ENCODE peak calls at places on chromosomes 11 and 22, in six cellular contexts. One of them, this sample, is unnamed.

GRCh38 chr22:31086703-31087330 is 5.7 kb downstream of the SMTN start:
- DNase-seq in nephron progenitor cell: no peak
- DNase-seq in BJ: no peak
- DNase-seq in AG10803: no peak
- DNase-seq in GM12865: no peak
- DNase-seq in GM12864: no peak
- DNase-seq in this sample: no peak

GRCh38 chr22:37957232-37957631 is 3.7 kb downstream of the POLR2F start:
- DNase-seq in nephron progenitor cell: no peak
- DNase-seq in BJ: no peak
- DNase-seq in AG10803: no peak
- DNase-seq in GM12865: no peak
- DNase-seq in GM12864: no peak
- DNase-seq in this sample: no peak

GRCh38 chr11:111327908-111328624 is 29.7 kb downstream of the POU2AF3 start:
- DNase-seq in nephron progenitor cell: no peak
- DNase-seq in BJ: no peak
- DNase-seq in AG10803: no peak
- DNase-seq in GM12865: no peak
- DNase-seq in GM12864: no peak
- DNase-seq in this sample: no peak

GRCh38 chr11:104526006-104526405 is 362.1 kb upstream of the PDGFD start:
- DNase-seq in nephron progenitor cell: no peak
- DNase-seq in BJ: no peak
- DNase-seq in AG10803: no peak
- DNase-seq in GM12865: no peak
- DNase-seq in GM12864: no peak
- DNase-seq in this sample: no peak

GRCh38 chr11:47979378-47980092 is 824 bp upstream of the PTPRJ start:
- DNase-seq in nephron progenitor cell: peak; percentile 35
- DNase-seq in BJ: no peak
- DNase-seq in AG10803: no peak
- DNase-seq in GM12865: no peak
- DNase-seq in GM12864: no peak
- DNase-seq in this sample: no peak

GRCh38 chr11:57815476-57815875 is 53.9 kb downstream of the CTNND1 start:
- DNase-seq in nephron progenitor cell: no peak
- DNase-seq in BJ: no peak
- DNase-seq in AG10803: no peak
- DNase-seq in GM12865: peak; percentile 70
- DNase-seq in GM12864: peak; percentile 25
- DNase-seq in this sample: no peak

GRCh38 chr22:43185860-43186261 is 1.1 kb downstream of the TTLL12 start:
- DNase-seq in nephron progenitor cell: peak; percentile 30
- DNase-seq in BJ: no peak
- DNase-seq in AG10803: peak; percentile 12
- DNase-seq in GM12865: peak; percentile 18
- DNase-seq in GM12864: no peak
- DNase-seq in this sample: no peak

GRCh38 chr11:69010964-69011623 is 2.0 kb downstream of the MRGPRF start:
- DNase-seq in nephron progenitor cell: peak; percentile 80
- DNase-seq in BJ: no peak
- DNase-seq in AG10803: peak; percentile 79
- DNase-seq in GM12865: no peak
- DNase-seq in GM12864: no peak
- DNase-seq in this sample: peak; percentile 46

GRCh38 chr11:116879789-116880402 is 42.5 kb upstream of the APOA1 start:
- DNase-seq in nephron progenitor cell: peak; percentile 10
- DNase-seq in BJ: no peak
- DNase-seq in AG10803: peak; percentile 82
- DNase-seq in GM12865: peak; percentile 74
- DNase-seq in GM12864: peak; percentile 37
- DNase-seq in this sample: no peak

GRCh38 chr11:10298342-10298741 is 4.3 kb upstream of the SBF2 start:
- DNase-seq in nephron progenitor cell: no peak
- DNase-seq in BJ: no peak
- DNase-seq in AG10803: peak; percentile 85
- DNase-seq in GM12865: peak; percentile 92
- DNase-seq in GM12864: no peak
- DNase-seq in this sample: no peak

GRCh38 chr11:2738551-2739431 is 39.0 kb upstream of the KCNQ1OT1 start:
- DNase-seq in nephron progenitor cell: no peak
- DNase-seq in BJ: no peak
- DNase-seq in AG10803: no peak
- DNase-seq in GM12865: no peak
- DNase-seq in GM12864: no peak
- DNase-seq in this sample: no peak

GRCh38 chr11:128467610-128468041 is 119.7 kb downstream of the ETS1 start:
- DNase-seq in nephron progenitor cell: no peak
- DNase-seq in BJ: peak; percentile 99
- DNase-seq in AG10803: peak; percentile 98
- DNase-seq in GM12865: no peak
- DNase-seq in GM12864: no peak
- DNase-seq in this sample: peak; percentile 92

GRCh38 chr11:99803501-99803900 is 782.8 kb downstream of the CNTN5 start:
- DNase-seq in nephron progenitor cell: no peak
- DNase-seq in BJ: no peak
- DNase-seq in AG10803: no peak
- DNase-seq in GM12865: no peak
- DNase-seq in GM12864: no peak
- DNase-seq in this sample: no peak

GRCh38 chr22:17091851-17092250 is 7.1 kb downstream of the IL17RA start:
- DNase-seq in nephron progenitor cell: no peak
- DNase-seq in BJ: no peak
- DNase-seq in AG10803: no peak
- DNase-seq in GM12865: no peak
- DNase-seq in GM12864: no peak
- DNase-seq in this sample: no peak

GRCh38 chr11:75775056-75775455 is 6.5 kb downstream of the DGAT2 start:
- DNase-seq in nephron progenitor cell: no peak
- DNase-seq in BJ: no peak
- DNase-seq in AG10803: no peak
- DNase-seq in GM12865: no peak
- DNase-seq in GM12864: no peak
- DNase-seq in this sample: no peak

GRCh38 chr11:7571640-7572000 is 57.8 kb downstream of the PPFIBP2 start:
- DNase-seq in nephron progenitor cell: peak; percentile 78
- DNase-seq in BJ: no peak
- DNase-seq in AG10803: peak; percentile 66
- DNase-seq in GM12865: peak; percentile 54
- DNase-seq in GM12864: no peak
- DNase-seq in this sample: no peak

GRCh38 chr11:18750944-18751343 is 25.0 kb upstream of the IGSF22 start:
- DNase-seq in nephron progenitor cell: no peak
- DNase-seq in BJ: no peak
- DNase-seq in AG10803: no peak
- DNase-seq in GM12865: no peak
- DNase-seq in GM12864: no peak
- DNase-seq in this sample: no peak

GRCh38 chr11:112881461-112881860 is 79.8 kb upstream of the NCAM1 start:
- DNase-seq in nephron progenitor cell: peak; percentile 80
- DNase-seq in BJ: no peak
- DNase-seq in AG10803: peak; percentile 62
- DNase-seq in GM12865: no peak
- DNase-seq in GM12864: no peak
- DNase-seq in this sample: no peak

GRCh38 chr11:2815762-2816496 is 69.6 kb downstream of the CDKN1C start:
- DNase-seq in nephron progenitor cell: no peak
- DNase-seq in BJ: no peak
- DNase-seq in AG10803: no peak
- DNase-seq in GM12865: no peak
- DNase-seq in GM12864: no peak
- DNase-seq in this sample: no peak

GRCh38 chr11:118287006-118287405 is 17.5 kb upstream of the CD3E start:
- DNase-seq in nephron progenitor cell: no peak
- DNase-seq in BJ: peak; percentile 14
- DNase-seq in AG10803: peak; percentile 16
- DNase-seq in GM12865: no peak
- DNase-seq in GM12864: no peak
- DNase-seq in this sample: peak; percentile 8

GRCh38 chr11:102268985-102269470 is 48.3 kb upstream of the BIRC3 start:
- DNase-seq in nephron progenitor cell: no peak
- DNase-seq in BJ: no peak
- DNase-seq in AG10803: no peak
- DNase-seq in GM12865: no peak
- DNase-seq in GM12864: no peak
- DNase-seq in this sample: no peak

GRCh38 chr11:75815345-75815983 is 454 bp downstream of the UVRAG start:
- DNase-seq in nephron progenitor cell: peak; percentile 52
- DNase-seq in BJ: no peak
- DNase-seq in AG10803: peak; percentile 28
- DNase-seq in GM12865: peak; percentile 67
- DNase-seq in GM12864: no peak
- DNase-seq in this sample: no peak

GRCh38 chr11:46229250-46229649 is 48.2 kb upstream of the CREB3L1 start:
- DNase-seq in nephron progenitor cell: no peak
- DNase-seq in BJ: no peak
- DNase-seq in AG10803: no peak
- DNase-seq in GM12865: no peak
- DNase-seq in GM12864: no peak
- DNase-seq in this sample: no peak

GRCh38 chr22:21981874-21982273 is 713 bp downstream of the TOP3B start:
- DNase-seq in nephron progenitor cell: no peak
- DNase-seq in BJ: no peak
- DNase-seq in AG10803: no peak
- DNase-seq in GM12865: no peak
- DNase-seq in GM12864: no peak
- DNase-seq in this sample: no peak

GRCh38 chr22:21985214-21985613 is 2.6 kb upstream of the TOP3B start:
- DNase-seq in nephron progenitor cell: no peak
- DNase-seq in BJ: no peak
- DNase-seq in AG10803: no peak
- DNase-seq in GM12865: no peak
- DNase-seq in GM12864: no peak
- DNase-seq in this sample: no peak

GRCh38 chr22:21980547-21980946 is 2.0 kb downstream of the TOP3B start:
- DNase-seq in nephron progenitor cell: no peak
- DNase-seq in BJ: no peak
- DNase-seq in AG10803: no peak
- DNase-seq in GM12865: no peak
- DNase-seq in GM12864: no peak
- DNase-seq in this sample: no peak

GRCh38 chr22:21982338-21982965 is at the start of gene TOP3B:
- DNase-seq in nephron progenitor cell: peak; percentile 83
- DNase-seq in BJ: no peak
- DNase-seq in AG10803: peak; percentile 74
- DNase-seq in GM12865: peak; percentile 88
- DNase-seq in GM12864: peak; percentile 51
- DNase-seq in this sample: peak; percentile 17

DNA sequence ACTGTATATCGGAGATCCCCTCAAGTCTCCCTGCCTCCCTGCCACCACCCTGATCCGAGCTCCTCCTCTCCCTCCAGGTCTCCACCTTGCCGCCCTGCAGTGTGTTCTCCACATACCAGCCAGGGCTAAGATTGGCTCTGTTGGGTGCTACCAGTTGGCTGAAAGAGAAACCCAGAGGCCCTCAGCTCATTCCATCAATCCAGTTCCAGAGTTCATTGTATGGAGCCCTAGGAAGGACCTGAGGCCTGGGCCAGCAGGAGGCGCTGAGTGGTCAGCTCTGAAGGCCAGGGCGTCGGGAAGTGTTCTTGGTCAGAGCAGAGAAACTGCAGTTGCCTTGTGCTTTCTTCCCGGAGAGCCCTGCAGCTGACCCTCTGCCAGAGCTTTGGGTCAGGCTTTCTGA is 2.2 kb upstream of the TOP3B start:
- DNase-seq in nephron progenitor cell: peak; percentile 53
- DNase-seq in BJ: no peak
- DNase-seq in AG10803: no peak
- DNase-seq in GM12865: peak; percentile 45
- DNase-seq in GM12864: no peak
- DNase-seq in this sample: no peak
- TF ChIP-seq CTCF in nephron progenitor cell: peak; percentile 40
- TF ChIP-seq CTCF in BJ: peak; percentile 33
- TF ChIP-seq CTCF in AG10803: peak; percentile 18
- TF ChIP-seq CTCF in GM12865: peak; percentile 32
- TF ChIP-seq CTCF in GM12864: peak; percentile 39
- TF ChIP-seq CTCF in this sample: peak; percentile 33

GRCh38 chr11:64870176-64870892 is 8.1 kb downstream of the EHD1 start:
- DNase-seq in nephron progenitor cell: no peak
- DNase-seq in BJ: no peak
- DNase-seq in AG10803: peak; percentile 51
- DNase-seq in GM12865: peak; percentile 13
- DNase-seq in GM12864: no peak
- DNase-seq in this sample: no peak
- TF ChIP-seq CTCF in nephron progenitor cell: no peak
- TF ChIP-seq CTCF in BJ: no peak
- TF ChIP-seq CTCF in AG10803: no peak
- TF ChIP-seq CTCF in GM12865: no peak
- TF ChIP-seq CTCF in GM12864: no peak
- TF ChIP-seq CTCF in this sample: no peak

GRCh38 chr11:12693485-12694181 is 19.4 kb downstream of the TEAD1 start:
- DNase-seq in nephron progenitor cell: no peak
- DNase-seq in BJ: peak; percentile 92
- DNase-seq in AG10803: peak; percentile 98
- DNase-seq in GM12865: peak; percentile 48
- DNase-seq in GM12864: no peak
- DNase-seq in this sample: peak; percentile 96
- TF ChIP-seq CTCF in nephron progenitor cell: no peak
- TF ChIP-seq CTCF in BJ: no peak
- TF ChIP-seq CTCF in AG10803: no peak
- TF ChIP-seq CTCF in GM12865: no peak
- TF ChIP-seq CTCF in GM12864: no peak
- TF ChIP-seq CTCF in this sample: no peak

GRCh38 chr22:19868333-19868732 is 13.7 kb upstream of the GNB1L start:
- DNase-seq in nephron progenitor cell: no peak
- DNase-seq in BJ: no peak
- DNase-seq in AG10803: no peak
- DNase-seq in GM12865: no peak
- DNase-seq in GM12864: no peak
- DNase-seq in this sample: no peak
- TF ChIP-seq CTCF in nephron progenitor cell: no peak
- TF ChIP-seq CTCF in BJ: no peak
- TF ChIP-seq CTCF in AG10803: no peak
- TF ChIP-seq CTCF in GM12865: no peak
- TF ChIP-seq CTCF in GM12864: no peak
- TF ChIP-seq CTCF in this sample: no peak

DNA sequence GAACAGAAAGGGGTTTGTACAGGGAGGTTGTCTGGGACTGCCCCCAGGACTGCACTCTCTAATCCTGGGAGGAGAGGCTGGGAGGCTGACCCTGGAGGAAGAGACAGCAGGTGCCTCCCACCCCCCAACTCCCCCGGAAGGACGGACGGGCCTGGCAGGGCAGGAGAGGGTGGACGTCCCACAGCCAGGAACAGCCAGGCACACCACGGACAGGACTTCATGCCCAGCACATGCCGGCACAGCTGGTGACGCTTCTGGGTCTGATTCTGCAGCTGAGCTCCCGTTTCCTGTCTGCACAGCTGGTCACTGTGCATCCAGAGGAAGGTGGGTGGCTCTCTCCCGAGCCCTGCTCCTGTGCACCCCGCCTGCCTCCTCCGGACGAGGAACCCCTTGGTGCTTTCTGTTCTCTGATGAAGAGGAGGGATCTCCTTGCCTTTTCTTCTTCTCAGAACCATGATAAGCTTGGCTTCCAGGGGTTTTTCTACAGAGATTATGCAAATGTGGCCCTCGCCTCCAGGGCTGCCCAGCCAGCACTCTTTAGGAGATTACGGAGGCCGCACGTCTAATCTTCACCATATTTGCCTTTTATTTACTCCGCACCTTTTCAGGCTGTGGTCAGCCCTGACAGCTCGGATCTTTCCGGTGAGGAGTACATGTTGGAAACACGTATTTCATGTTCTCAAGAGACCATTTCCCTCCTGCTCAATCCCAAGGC is 1295.8 kb downstream of the BRD1 start:
- DNase-seq in nephron progenitor cell: no peak
- DNase-seq in BJ: no peak
- DNase-seq in AG10803: no peak
- DNase-seq in GM12865: no peak
- DNase-seq in GM12864: no peak
- DNase-seq in this sample: no peak
- TF ChIP-seq CTCF in nephron progenitor cell: no peak
- TF ChIP-seq CTCF in BJ: no peak
- TF ChIP-seq CTCF in AG10803: no peak
- TF ChIP-seq CTCF in GM12865: no peak
- TF ChIP-seq CTCF in GM12864: no peak
- TF ChIP-seq CTCF in this sample: no peak